ENCODE peak calls at places on chromosomes 11 and 22, in nine cellular contexts. J is testis; H is Peyer's patch; A is H9; E is aorta; F is heart left ventricle; R is transverse colon; M is CD4-positive, alpha-beta memory T cell; V is spleen. U is an unnamed sample.

GRCh38 chr11:128630367-128631230 is 43.2 kb upstream of the ETS1 start:
- DNase-seq in J (peak; percentile 90), H (peak; percentile 96), A (peak; percentile 78), E (peak; percentile 95), F (peak; percentile 94), R (peak; percentile 94), M (peak; percentile 88), V (peak; percentile 96), U (no peak)

GRCh38 chr11:111680486-111681175 is 78.4 kb downstream of the SIK2 start:
- DNase-seq in J (no peak), H (no peak), A (no peak), E (no peak), F (no peak), R (no peak), M (no peak), V (no peak), U (no peak)

GRCh38 chr11:59069082-59069481 is 17.0 kb upstream of the GLYATL1B start:
- DNase-seq in J (no peak), H (no peak), A (no peak), E (no peak), F (no peak), R (no peak), M (no peak), V (no peak), U (no peak)

GRCh38 chr22:24358105-24358836 is 69.1 kb upstream of the ADORA2A start:
- DNase-seq in J (no peak), H (no peak), A (no peak), E (no peak), F (no peak), R (no peak), M (no peak), V (no peak), U (no peak)

GRCh38 chr11:1572200-1573076 is at the start of gene DUSP8:
- DNase-seq in J (peak; percentile 93), H (peak; percentile 97), A (peak; percentile 75), E (peak; percentile 95), F (peak; percentile 95), R (peak; percentile 95), M (peak; percentile 96), V (peak; percentile 91), U (peak; percentile 78)

GRCh38 chr11:8352090-8352489 is 88.4 kb upstream of the LMO1 start:
- DNase-seq in J (no peak), H (no peak), A (no peak), E (peak; percentile 12), F (peak; percentile 9), R (no peak), M (no peak), V (no peak), U (no peak)

GRCh38 chr22:20586403-20586745 is 79.0 kb downstream of the MED15 start:
- DNase-seq in J (no peak), H (no peak), A (no peak), E (no peak), F (no peak), R (no peak), M (no peak), V (peak; percentile 71), U (peak; percentile 53)

GRCh38 chr22:44365832-44366231 is 53.1 kb upstream of the SHISAL1 start:
- DNase-seq in J (no peak), H (no peak), A (no peak), E (peak; percentile 12), F (peak; percentile 7), R (no peak), M (no peak), V (peak; percentile 15), U (peak; percentile 9)

GRCh38 chr22:42365337-42365865 is 66.8 kb downstream of the NFAM1 start:
- DNase-seq in J (peak; percentile 37), H (no peak), A (peak; percentile 66), E (no peak), F (peak; percentile 46), R (no peak), M (no peak), V (no peak), U (no peak)

GRCh38 chr11:26072612-26073011 is 259.3 kb upstream of the ANO3 start:
- DNase-seq in J (no peak), H (no peak), A (no peak), E (no peak), F (no peak), R (no peak), M (no peak), V (no peak), U (no peak)

GRCh38 chr11:10355257-10355661 is 50.4 kb downstream of the ADM start:
- DNase-seq in J (no peak), H (no peak), A (no peak), E (no peak), F (no peak), R (no peak), M (no peak), V (no peak), U (no peak)

GRCh38 chr11:64321533-64321932 is 3.6 kb downstream of the PRDX5 start:
- DNase-seq in J (no peak), H (peak; percentile 74), A (no peak), E (no peak), F (no peak), R (peak; percentile 85), M (no peak), V (no peak), U (peak; percentile 78)

GRCh38 chr11:11578542-11578941 is 43.3 kb downstream of the GALNT18 start:
- DNase-seq in J (no peak), H (no peak), A (peak; percentile 25), E (no peak), F (no peak), R (no peak), M (no peak), V (no peak), U (no peak)

GRCh38 chr22:38572065-38572464 is 2.1 kb upstream of the DMC1 start:
- DNase-seq in J (peak; percentile 61), H (peak; percentile 59), A (no peak), E (no peak), F (no peak), R (peak; percentile 26), M (peak; percentile 31), V (no peak), U (no peak)

GRCh38 chr11:64060861-64061444 is 25.2 kb downstream of the FLRT1 start:
- DNase-seq in J (peak; percentile 69), H (peak; percentile 54), A (peak; percentile 73), E (peak; percentile 64), F (peak; percentile 79), R (peak; percentile 29), M (peak; percentile 31), V (peak; percentile 83), U (no peak)

GRCh38 chr22:39306456-39307361 is 12.7 kb downstream of the RPL3 start:
- DNase-seq in J (no peak), H (peak; percentile 75), A (peak; percentile 74), E (peak; percentile 71), F (peak; percentile 68), R (peak; percentile 45), M (peak; percentile 43), V (peak; percentile 77), U (peak; percentile 61)

GRCh38 chr11:119607726-119608125 is 121.3 kb downstream of the NECTIN1 start:
- DNase-seq in J (no peak), H (no peak), A (no peak), E (no peak), F (no peak), R (no peak), M (no peak), V (no peak), U (no peak)

GRCh38 chr11:77190331-77191075 is 62.5 kb downstream of the MYO7A start:
- DNase-seq in J (no peak), H (no peak), A (no peak), E (no peak), F (peak; percentile 49), R (no peak), M (no peak), V (no peak), U (no peak)

GRCh38 chr11:61294717-61295595 is at the start of gene VWCE:
- DNase-seq in J (peak; percentile 60), H (peak; percentile 64), A (peak; percentile 83), E (peak; percentile 66), F (peak; percentile 70), R (peak; percentile 38), M (peak; percentile 44), V (peak; percentile 92), U (no peak)

GRCh38 chr11:77672276-77672675 is 34.7 kb upstream of the CLNS1A start:
- DNase-seq in J (no peak), H (peak; percentile 72), A (no peak), E (no peak), F (no peak), R (peak; percentile 61), M (no peak), V (no peak), U (no peak)

GRCh38 chr11:124759268-124760204 is 2.6 kb downstream of the ESAM start:
- DNase-seq in J (no peak), H (no peak), A (peak; percentile 49), E (no peak), F (peak; percentile 88), R (no peak), M (no peak), V (peak; percentile 83), U (no peak)
- H3K27me3 ChIP-seq in J (no peaks in the 10 kb centered on the region), H (peaks cover 31% of the 10 kb centered on the region), A (peaks cover 66% of the 10 kb centered on the region), E (no peaks in the 10 kb centered on the region), F (peaks cover 31% of the 10 kb centered on the region), R (peaks cover 71% of the 10 kb centered on the region), M (peaks cover 34% of the 10 kb centered on the region), V (peaks cover 23% of the 10 kb centered on the region), U (peaks cover 27% of the 10 kb centered on the region)

GRCh38 chr11:69293819-69294505 is at the start of gene MYEOV:
- DNase-seq in J (no peak), H (peak; percentile 78), A (peak; percentile 89), E (peak; percentile 49), F (no peak), R (peak; percentile 81), M (no peak), V (peak; percentile 83), U (no peak)
- H3K27ac ChIP-seq in J (no peak within 1 kb of the TSS), H (peak within 1 kb of the TSS; percentile 64), A (no peak within 1 kb of the TSS), E (no peak within 1 kb of the TSS), F (no peak within 1 kb of the TSS), R (peak within 1 kb of the TSS; percentile 52), M (no peak within 1 kb of the TSS), V (no peak within 1 kb of the TSS), U (peak within 1 kb of the TSS; percentile 96)

GRCh38 chr11:117559698-117560097 is 232.0 kb downstream of the CEP164 start:
- DNase-seq in J (no peak), H (no peak), A (no peak), E (no peak), F (peak; percentile 27), R (no peak), M (no peak), V (peak; percentile 56), U (no peak)
- H3K27me3 ChIP-seq in J (no peaks in the 10 kb centered on the region), H (no peaks in the 10 kb centered on the region), A (no peaks in the 10 kb centered on the region), E (no peaks in the 10 kb centered on the region), F (no peaks in the 10 kb centered on the region), R (no peaks in the 10 kb centered on the region), M (no peaks in the 10 kb centered on the region), V (no peaks in the 10 kb centered on the region), U (peaks cover 14% of the 10 kb centered on the region)

DNA sequence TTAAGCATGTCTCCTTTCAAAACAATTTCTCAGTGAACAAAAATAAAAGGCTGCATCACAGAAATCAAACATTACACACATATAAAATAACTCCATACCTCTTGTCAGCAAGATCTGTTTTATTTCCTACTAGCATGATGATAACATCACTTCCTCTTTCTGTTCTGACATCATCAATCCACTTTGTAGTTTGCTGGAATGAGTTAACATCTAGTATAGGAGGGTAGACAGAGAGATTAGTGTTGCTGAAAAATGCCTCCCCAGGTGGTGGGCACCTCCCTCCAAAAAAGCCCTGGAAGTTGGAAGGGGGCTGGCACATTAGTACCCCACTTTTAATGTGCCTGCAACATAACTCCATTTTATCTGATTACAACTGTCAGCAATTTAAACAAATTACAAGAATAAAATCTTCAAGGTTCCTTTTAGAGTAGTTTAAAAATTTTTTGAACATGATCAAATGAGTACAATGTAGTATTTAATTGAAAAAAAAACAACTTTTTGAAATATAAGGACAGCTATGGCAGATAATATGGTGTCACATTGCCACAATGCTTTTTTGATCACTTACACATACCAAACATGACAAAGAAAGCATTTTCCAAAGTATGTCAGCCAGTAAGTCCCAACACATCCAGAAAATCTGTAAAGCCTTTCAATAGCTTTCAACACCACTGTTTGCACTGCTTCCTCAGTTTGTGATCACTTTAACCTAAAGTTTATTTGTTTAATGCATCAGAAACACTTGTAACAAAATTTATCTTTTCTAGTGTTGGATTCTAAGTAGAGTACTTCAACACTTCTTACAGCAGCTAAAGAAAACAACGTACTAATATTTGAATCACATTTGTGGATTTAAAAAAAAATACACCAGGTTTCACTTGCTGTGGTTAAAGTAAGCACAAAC is 44.5 kb downstream of the RAB6A start:
- DNase-seq in J (no peak), H (no peak), A (no peak), E (no peak), F (no peak), R (no peak), M (no peak), V (no peak), U (no peak)
- H3K27ac ChIP-seq in J (no peak overlapping the region), H (no peak overlapping the region), A (no peak overlapping the region), E (no peak overlapping the region), F (no peak overlapping the region), R (no peak overlapping the region), M (no peak overlapping the region), V (no peak overlapping the region), U (no peak overlapping the region)

U was measured in RWPE2.